ENCODE peak calls at places on chromosome 4, in four cellular contexts. H, R, X and O are unnamed samples.

GRCh38 chr4:171719691-171720090 is 93.5 kb upstream of the GALNTL6 start:
- DNase-seq in H (no peak), R (no peak), X (no peak), O (no peak)

GRCh38 chr4:167652267-167652666 is 418.0 kb upstream of the SPOCK3 start:
- DNase-seq in H (no peak), R (no peak), X (no peak), O (no peak)

GRCh38 chr4:83261307-83261706 is 23.3 kb downstream of the COQ2 start:
- DNase-seq in H (peak; percentile 82), R (no peak), X (no peak), O (no peak)

GRCh38 chr4:158936238-158936637 is 166.6 kb upstream of the RAPGEF2 start:
- DNase-seq in H (no peak), R (no peak), X (peak; percentile 43), O (no peak)

GRCh38 chr4:146134761-146135160 is 40.8 kb upstream of the LSM6 start:
- DNase-seq in H (peak; percentile 78), R (no peak), X (peak; percentile 9), O (no peak)

GRCh38 chr4:176883681-176884418 is 91.1 kb upstream of the VEGFC start:
- DNase-seq in H (no peak), R (no peak), X (no peak), O (no peak)

GRCh38 chr4:167715176-167715575 is 377.2 kb upstream of the ANXA10 start:
- DNase-seq in H (no peak), R (no peak), X (no peak), O (no peak)

GRCh38 chr4:4521069-4521468 is 20.8 kb downstream of the STX18 start:
- DNase-seq in H (no peak), R (no peak), X (no peak), O (no peak)

GRCh38 chr4:126530996-126531585 is 1101.7 kb upstream of the INTU start:
- DNase-seq in H (no peak), R (no peak), X (no peak), O (no peak)

GRCh38 chr4:76987153-76987562 is 37.6 kb downstream of the SEPTIN11 start:
- DNase-seq in H (no peak), R (peak; percentile 29), X (no peak), O (peak; percentile 80)

GRCh38 chr4:75248770-75249467 is 265.3 kb downstream of the RCHY1 start:
- DNase-seq in H (no peak), R (no peak), X (no peak), O (no peak)

GRCh38 chr4:187999406-187999932 is 3.9 kb downstream of the ZFP42 start:
- DNase-seq in H (no peak), R (no peak), X (no peak), O (no peak)

GRCh38 chr4:134320048-134320447 is 118.5 kb upstream of the PABPC4L start:
- DNase-seq in H (no peak), R (no peak), X (no peak), O (no peak)

GRCh38 chr4:176001171-176002006 is 64.3 kb upstream of the WDR17 start:
- DNase-seq in H (peak; percentile 31), R (peak; percentile 43), X (no peak), O (peak; percentile 87)

GRCh38 chr4:18533262-18533775 is 511.8 kb upstream of the LCORL start:
- DNase-seq in H (no peak), R (no peak), X (no peak), O (no peak)
- TF ChIP-seq POLR2A in H (no peak), R (no peak), X (no peak), O (no peak)

DNA sequence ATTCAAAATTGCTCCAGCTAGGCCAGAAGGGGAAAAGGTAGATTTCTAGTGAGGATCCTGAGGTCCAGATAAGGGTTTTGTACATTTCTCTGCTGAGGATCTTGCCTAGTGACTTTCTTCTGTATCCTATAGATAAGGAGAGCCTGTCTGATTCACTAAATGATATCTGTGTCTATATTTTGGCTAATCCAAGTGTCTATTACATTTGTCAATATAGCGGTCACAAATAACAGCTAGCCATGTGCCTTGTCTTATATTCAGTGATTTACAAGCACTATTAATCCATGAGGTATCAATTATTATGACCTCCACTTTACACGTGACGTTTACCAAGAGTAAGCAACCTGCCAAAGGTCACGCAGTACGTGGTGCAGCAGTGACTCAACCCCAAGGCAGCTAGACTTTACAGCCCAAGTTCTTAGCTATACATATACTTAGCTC is 41.6 kb downstream of the TMEM165 start:
- DNase-seq in H (peak; percentile 41), R (no peak), X (no peak), O (no peak)
- TF ChIP-seq EP300 in H (no peak), R (no peak), X (no peak), O (no peak)

GRCh38 chr4:15811703-15812325 is 33.7 kb downstream of the CD38 start:
- DNase-seq in H (no peak), R (no peak), X (no peak), O (no peak)
- H3K27ac ChIP-seq in H (no peak overlapping the region), R (no peak overlapping the region), X (no peak overlapping the region), O (no peak overlapping the region)

DNA sequence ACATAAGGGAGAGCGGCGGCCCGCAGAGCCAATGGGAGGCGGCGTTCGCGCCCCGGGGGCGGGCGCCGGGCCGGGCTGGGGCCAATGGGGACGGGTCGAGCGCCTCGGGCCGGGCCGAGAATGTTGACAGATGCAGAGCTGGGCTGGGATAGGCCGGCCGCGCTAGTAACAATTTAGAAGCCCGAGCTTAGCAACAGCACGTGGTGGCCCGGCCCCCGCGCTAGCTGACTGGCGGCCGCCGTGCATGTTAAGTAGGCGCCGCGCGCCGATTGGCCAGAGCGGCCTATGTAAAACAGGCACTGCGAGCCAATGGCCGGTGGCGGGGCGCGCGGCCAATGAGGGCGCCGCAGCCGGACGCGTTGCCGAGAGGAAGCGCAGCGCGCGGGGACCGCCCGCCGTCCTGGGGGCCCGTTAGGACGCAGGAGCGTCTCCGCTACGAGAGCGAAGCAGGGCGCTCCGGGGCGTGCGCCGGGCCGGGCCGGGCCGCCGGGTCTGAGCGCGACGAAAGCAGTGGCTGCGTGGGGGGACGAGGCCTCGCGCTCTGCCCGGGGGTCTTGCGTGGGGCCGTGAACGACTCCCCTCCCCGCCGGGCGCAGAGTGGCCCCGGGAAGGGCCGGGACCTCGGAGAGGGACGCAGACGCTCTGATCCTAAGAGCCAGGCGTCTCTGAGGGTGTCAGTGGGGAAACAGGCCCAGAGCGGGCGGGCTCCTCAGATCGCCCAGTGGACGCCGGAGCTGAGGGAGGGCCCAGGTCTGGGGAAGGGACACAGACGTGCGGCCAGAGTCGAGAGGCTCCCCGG is 435 bp upstream of the MXD4 start:
- DNase-seq in H (peak; percentile 99), R (peak; percentile 98), X (peak; percentile 97), O (peak; percentile 100)
- TF ChIP-seq POLR2A in H (peak; percentile 82), R (peak; percentile 88), X (peak; percentile 92), O (peak; percentile 53)